ENCODE peak calls at places on chromosomes 5 and 9, in seven cellular contexts. E, K, L, X, T, R and D are unnamed samples.

GRCh38 chr9:107024193-107024592 is 161.2 kb downstream of the ZNF462 start:
- DNase-seq in E (no peak), K (no peak), L (no peak), X (no peak), T (no peak), R (no peak), D (no peak)

GRCh38 chr9:32344551-32345182 is 39.8 kb upstream of the ACO1 start:
- DNase-seq in E (no peak), K (no peak), L (no peak), X (peak; percentile 16), T (no peak), R (no peak), D (no peak)

GRCh38 chr9:110389148-110389783 is 51.6 kb upstream of the TXNDC8 start:
- DNase-seq in E (no peak), K (no peak), L (no peak), X (no peak), T (no peak), R (no peak), D (no peak)

GRCh38 chr5:83837261-83837894 is 116.7 kb upstream of the HAPLN1 start:
- DNase-seq in E (no peak), K (no peak), L (no peak), X (no peak), T (no peak), R (no peak), D (no peak)

GRCh38 chr9:137317021-137317978 is 15.2 kb upstream of the NRARP start:
- DNase-seq in E (peak; percentile 61), K (no peak), L (no peak), X (no peak), T (no peak), R (no peak), D (no peak)

GRCh38 chr9:93086445-93087224 is 9.4 kb upstream of the CARD19 start:
- DNase-seq in E (no peak), K (no peak), L (no peak), X (no peak), T (no peak), R (no peak), D (no peak)

GRCh38 chr9:92704528-92704927 is 34.6 kb upstream of the IPPK start:
- DNase-seq in E (no peak), K (no peak), L (no peak), X (no peak), T (no peak), R (no peak), D (no peak)

GRCh38 chr5:155303134-155303533 is 289.6 kb downstream of the KIF4B start:
- DNase-seq in E (no peak), K (no peak), L (no peak), X (no peak), T (no peak), R (no peak), D (no peak)

GRCh38 chr9:133701981-133702797 is 36.0 kb downstream of the SARDH start:
- DNase-seq in E (peak; percentile 79), K (no peak), L (no peak), X (no peak), T (no peak), R (peak; percentile 55), D (no peak)

GRCh38 chr5:83724915-83725314 is 4.3 kb upstream of the HAPLN1 start:
- DNase-seq in E (no peak), K (no peak), L (no peak), X (no peak), T (no peak), R (no peak), D (no peak)

GRCh38 chr5:125278711-125279110 is 532.3 kb upstream of the ZNF608 start:
- DNase-seq in E (no peak), K (no peak), L (no peak), X (no peak), T (no peak), R (no peak), D (no peak)

GRCh38 chr5:139684881-139685749 is 37.0 kb downstream of the CXXC5 start:
- DNase-seq in E (no peak), K (no peak), L (no peak), X (no peak), T (no peak), R (no peak), D (no peak)

GRCh38 chr5:5066276-5067186 is 73.6 kb upstream of the ADAMTS16 start:
- DNase-seq in E (no peak), K (no peak), L (no peak), X (no peak), T (no peak), R (no peak), D (no peak)

GRCh38 chr5:79621056-79621455 is 8.8 kb downstream of the TENT2 start:
- DNase-seq in E (no peak), K (no peak), L (peak; percentile 78), X (peak; percentile 18), T (no peak), R (no peak), D (no peak)

GRCh38 chr9:2157277-2158105 is 142.3 kb downstream of the SMARCA2 start:
- DNase-seq in E (peak; percentile 57), K (peak; percentile 43), L (peak; percentile 78), X (peak; percentile 66), T (no peak), R (no peak), D (peak; percentile 18)

GRCh38 chr9:26170224-26170623 is 492.0 kb upstream of the TUSC1 start:
- DNase-seq in E (no peak), K (no peak), L (peak; percentile 14), X (no peak), T (no peak), R (no peak), D (no peak)

GRCh38 chr5:36528588-36528987 is 77.8 kb upstream of the SLC1A3 start:
- DNase-seq in E (no peak), K (no peak), L (no peak), X (no peak), T (no peak), R (no peak), D (no peak)

GRCh38 chr5:151580239-151580638 is 10.9 kb downstream of the FAT2 start:
- DNase-seq in E (no peak), K (no peak), L (no peak), X (no peak), T (no peak), R (no peak), D (no peak)

GRCh38 chr5:151581347-151581746 is 9.8 kb downstream of the FAT2 start:
- DNase-seq in E (no peak), K (no peak), L (no peak), X (no peak), T (no peak), R (no peak), D (no peak)

GRCh38 chr5:151581841-151582583 is 9.1 kb downstream of the FAT2 start:
- DNase-seq in E (no peak), K (no peak), L (no peak), X (no peak), T (no peak), R (no peak), D (no peak)

GRCh38 chr5:151578326-151579025 is 12.7 kb downstream of the FAT2 start:
- DNase-seq in E (no peak), K (no peak), L (no peak), X (no peak), T (no peak), R (no peak), D (no peak)

GRCh38 chr5:151580858-151581257 is 10.3 kb downstream of the FAT2 start:
- DNase-seq in E (no peak), K (no peak), L (no peak), X (no peak), T (no peak), R (no peak), D (no peak)
- TF ChIP-seq CTCF in E (no peak), K (no peak), L (no peak), X (no peak), T (no peak), R (no peak), D (no peak)

DNA sequence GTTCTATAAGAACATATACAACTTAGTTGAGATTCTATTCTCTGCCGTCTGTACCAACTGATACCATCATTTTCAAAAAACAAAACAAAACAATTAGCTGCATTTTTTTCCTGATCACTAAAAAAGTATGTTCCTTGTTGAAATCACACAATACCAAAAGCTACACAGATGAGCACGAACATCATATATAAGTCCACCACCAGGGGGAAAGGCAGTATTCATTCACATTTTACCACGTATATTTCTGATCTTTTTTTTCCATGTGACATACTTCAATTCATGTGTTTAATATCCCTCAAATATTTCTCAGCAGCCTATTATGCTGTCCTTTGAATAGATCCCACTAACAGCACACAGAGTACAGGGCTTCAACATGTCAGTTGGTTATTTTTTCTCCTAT is 40.6 kb downstream of the IRX2 start:
- DNase-seq in E (no peak), K (no peak), L (no peak), X (no peak), T (no peak), R (no peak), D (no peak)
- TF ChIP-seq CTCF in E (no peak), K (no peak), L (peak; percentile 73), X (no peak), T (no peak), R (no peak), D (no peak)

GRCh38 chr9:98071737-98072136 is 15.2 kb downstream of the NANS start:
- DNase-seq in E (no peak), K (no peak), L (no peak), X (no peak), T (no peak), R (no peak), D (no peak)
- TF ChIP-seq CTCF in E (no peak), K (no peak), L (no peak), X (no peak), T (no peak), R (no peak), D (no peak)

GRCh38 chr9:113317777-113318176 is 14.6 kb upstream of the RNF183 start:
- DNase-seq in E (no peak), K (no peak), L (no peak), X (no peak), T (no peak), R (no peak), D (no peak)
- TF ChIP-seq CTCF in E (no peak), K (no peak), L (peak; percentile 61), X (peak; percentile 48), T (no peak), R (no peak), D (no peak)

DNA sequence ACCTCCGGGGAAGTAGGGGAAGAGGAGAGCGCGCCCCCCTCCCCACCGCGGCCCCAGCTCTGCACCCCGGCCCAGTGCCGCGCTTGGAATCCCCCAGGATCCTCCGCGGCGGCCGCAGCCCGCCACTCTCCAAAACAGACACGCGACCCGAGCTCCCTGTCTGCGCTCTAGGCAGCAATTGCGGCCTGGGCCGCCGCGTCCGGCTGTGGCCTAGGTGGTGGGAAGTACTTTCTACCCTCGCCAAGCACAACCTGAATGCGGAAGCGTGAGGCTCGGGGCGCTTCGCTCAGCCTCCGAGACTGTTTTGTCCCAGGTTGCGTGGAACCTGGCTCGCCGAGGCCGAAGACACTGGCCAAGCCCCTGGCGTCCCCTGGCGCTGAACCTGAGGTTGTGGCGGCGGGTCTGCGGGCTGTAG is 3.3 kb upstream of the FOXB2 start:
- DNase-seq in E (no peak), K (no peak), L (no peak), X (no peak), T (no peak), R (no peak), D (no peak)
- TF ChIP-seq CTCF in E (no peak), K (no peak), L (no peak), X (no peak), T (no peak), R (no peak), D (no peak)

GRCh38 chr5:74903165-74903787 is 37.1 kb upstream of the FAM169A start:
- DNase-seq in E (no peak), K (peak; percentile 61), L (no peak), X (no peak), T (no peak), R (no peak), D (no peak)
- TF ChIP-seq CTCF in E (peak; percentile 29), K (no peak), L (peak; percentile 62), X (peak; percentile 65), T (no peak), R (no peak), D (peak; percentile 49)